ENCODE peak calls at places on chromosomes 12 and 14, in four cellular contexts. D, M, V and K are unnamed samples.

GRCh38 chr14:32197919-32198318 is 3.9 kb upstream of the RNU6-7 start:
- DNase-seq in D (no peak), M (no peak), V (no peak), K (no peak)

GRCh38 chr12:88909510-88909909 is 329.2 kb upstream of the KITLG start:
- DNase-seq in D (no peak), M (no peak), V (no peak), K (no peak)

GRCh38 chr12:95790912-95791849 is 617 bp upstream of the NTN4 start:
- DNase-seq in D (no peak), M (no peak), V (no peak), K (no peak)

GRCh38 chr12:115963030-115963480 is 314.4 kb downstream of the MED13L start:
- DNase-seq in D (no peak), M (no peak), V (no peak), K (no peak)

GRCh38 chr14:38731962-38732361 is 371.1 kb downstream of the SEC23A start:
- DNase-seq in D (no peak), M (no peak), V (no peak), K (no peak)

GRCh38 chr12:94955193-94955592 is 48.3 kb downstream of the NDUFA12 start:
- DNase-seq in D (no peak), M (no peak), V (no peak), K (no peak)

GRCh38 chr12:51171884-51172514 is 936 bp downstream of the TFCP2 start:
- DNase-seq in D (peak), M (peak), V (no peak), K (peak)

GRCh38 chr14:94051115-94051514 is 25.0 kb downstream of the OTUB2 start:
- DNase-seq in D (no peak), M (no peak), V (no peak), K (no peak)

GRCh38 chr14:74962493-74962892 is 7.1 kb upstream of the PGF start:
- DNase-seq in D (no peak), M (no peak), V (no peak), K (no peak)

GRCh38 chr12:52020539-52021336 is 14.0 kb downstream of the TAMALIN start:
- DNase-seq in D (peak), M (no peak), V (peak), K (peak)

GRCh38 chr14:49310298-49310697 is 275.9 kb downstream of the RPS29 start:
- DNase-seq in D (no peak), M (no peak), V (no peak), K (no peak)

GRCh38 chr14:26528415-26529182 is 69.2 kb downstream of the NOVA1 start:
- DNase-seq in D (no peak), M (no peak), V (no peak), K (no peak)

GRCh38 chr14:90368946-90369721 is 27.7 kb upstream of the CALM1 start:
- DNase-seq in D (peak), M (no peak), V (no peak), K (no peak)

GRCh38 chr14:34297786-34298520 is 164.1 kb downstream of the SPTSSA start:
- DNase-seq in D (peak), M (no peak), V (no peak), K (no peak)

GRCh38 chr14:69138189-69138535 is 14.8 kb downstream of the DCAF5 start:
- DNase-seq in D (no peak), M (no peak), V (no peak), K (no peak)

GRCh38 chr12:106582661-106583577 is at the start of gene RFX4:
- DNase-seq in D (no peak), M (no peak), V (no peak), K (no peak)

GRCh38 chr12:105659355-105660075 is 329.0 kb downstream of the C12orf75 start:
- DNase-seq in D (no peak), M (no peak), V (no peak), K (no peak)

GRCh38 chr12:75725505-75726120 is 214.2 kb upstream of the KRR1 start:
- DNase-seq in D (no peak), M (no peak), V (no peak), K (no peak)

GRCh38 chr12:132357623-132358186 is 28.3 kb upstream of the GALNT9 start:
- DNase-seq in D (no peak), M (no peak), V (no peak), K (no peak)

GRCh38 chr12:94458882-94459772 is 540 bp downstream of the CEP83 start:
- DNase-seq in D (peak), M (no peak), V (no peak), K (peak)

GRCh38 chr14:65412881-65413738 is 580 bp downstream of the FUT8 start:
- DNase-seq in D (peak), M (no peak), V (no peak), K (peak)

GRCh38 chr12:49331360-49332222 is 5.4 kb downstream of the C1QL4 start:
- DNase-seq in D (peak), M (no peak), V (no peak), K (peak)
- TF ChIP-seq BRCA1 in D (no peak), M (no peak), V (no peak), K (no peak)

DNA sequence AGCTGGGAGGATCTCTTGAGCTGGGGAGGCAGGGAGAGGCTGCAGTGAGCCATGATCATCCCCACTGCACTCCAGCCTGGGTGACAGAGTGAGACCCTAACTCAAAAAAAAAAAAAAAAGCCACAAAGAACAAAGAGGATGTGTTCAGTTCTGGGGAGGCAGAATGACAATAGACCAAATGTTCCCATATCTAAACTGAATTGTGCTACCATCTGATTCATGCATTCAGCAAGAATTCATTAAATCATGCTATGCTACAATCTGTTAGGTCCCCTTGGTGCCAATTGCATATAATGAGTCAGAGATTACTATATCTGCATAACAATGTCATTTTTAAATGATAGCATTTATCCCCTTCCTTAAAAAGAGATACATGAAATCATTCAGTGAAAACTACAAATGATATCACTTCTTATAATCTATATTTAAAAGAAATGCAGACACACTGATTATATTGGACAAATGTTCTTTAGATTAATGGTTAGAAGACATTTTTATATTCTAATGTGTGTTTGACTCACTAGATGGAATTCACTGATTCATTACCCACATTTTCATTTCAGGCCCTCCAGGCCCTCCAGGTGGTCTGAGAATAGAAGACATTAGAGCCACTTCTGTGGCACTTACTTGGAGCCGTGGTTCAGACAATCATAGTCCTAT is 207.6 kb upstream of the PDZRN4 start:
- DNase-seq in D (no peak), M (no peak), V (no peak), K (no peak)
- TF ChIP-seq BRCA1 in D (no peak), M (no peak), V (no peak), K (no peak)

DNA sequence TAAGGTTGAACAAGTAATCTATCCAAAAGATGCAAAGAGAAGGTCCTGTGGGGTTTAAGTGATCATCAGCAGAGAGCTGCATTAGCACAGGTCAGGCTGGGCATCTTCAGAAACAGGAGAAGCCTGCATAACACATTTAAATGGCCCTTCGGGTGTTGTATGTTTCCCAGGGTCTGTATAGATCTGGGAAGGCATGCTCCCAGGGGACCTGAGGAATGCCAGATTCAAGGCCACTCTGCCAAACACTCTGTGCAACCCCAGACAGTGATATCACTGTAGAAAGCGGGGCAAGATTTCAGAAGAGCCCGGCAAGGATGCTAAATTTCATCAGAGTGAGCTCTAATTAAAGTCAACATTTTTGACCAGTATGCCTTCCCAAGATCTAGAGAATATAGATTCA is 92.9 kb downstream of the ARMH4 start:
- DNase-seq in D (no peak), M (no peak), V (no peak), K (no peak)
- TF ChIP-seq BRCA1 in D (no peak), M (no peak), V (no peak), K (no peak)

GRCh38 chr12:53067993-53068770 is 11.0 kb downstream of the SPRYD3 start:
- DNase-seq in D (no peak), M (no peak), V (no peak), K (no peak)

GRCh38 chr12:53066594-53066978 is 12.6 kb downstream of the SPRYD3 start:
- DNase-seq in D (no peak), M (no peak), V (no peak), K (no peak)

GRCh38 chr12:53068811-53069585 is 10.2 kb downstream of the SPRYD3 start:
- DNase-seq in D (no peak), M (no peak), V (no peak), K (no peak)

GRCh38 chr12:53065975-53066593 is 13.1 kb downstream of the SPRYD3 start:
- DNase-seq in D (peak), M (no peak), V (no peak), K (peak)

DNA sequence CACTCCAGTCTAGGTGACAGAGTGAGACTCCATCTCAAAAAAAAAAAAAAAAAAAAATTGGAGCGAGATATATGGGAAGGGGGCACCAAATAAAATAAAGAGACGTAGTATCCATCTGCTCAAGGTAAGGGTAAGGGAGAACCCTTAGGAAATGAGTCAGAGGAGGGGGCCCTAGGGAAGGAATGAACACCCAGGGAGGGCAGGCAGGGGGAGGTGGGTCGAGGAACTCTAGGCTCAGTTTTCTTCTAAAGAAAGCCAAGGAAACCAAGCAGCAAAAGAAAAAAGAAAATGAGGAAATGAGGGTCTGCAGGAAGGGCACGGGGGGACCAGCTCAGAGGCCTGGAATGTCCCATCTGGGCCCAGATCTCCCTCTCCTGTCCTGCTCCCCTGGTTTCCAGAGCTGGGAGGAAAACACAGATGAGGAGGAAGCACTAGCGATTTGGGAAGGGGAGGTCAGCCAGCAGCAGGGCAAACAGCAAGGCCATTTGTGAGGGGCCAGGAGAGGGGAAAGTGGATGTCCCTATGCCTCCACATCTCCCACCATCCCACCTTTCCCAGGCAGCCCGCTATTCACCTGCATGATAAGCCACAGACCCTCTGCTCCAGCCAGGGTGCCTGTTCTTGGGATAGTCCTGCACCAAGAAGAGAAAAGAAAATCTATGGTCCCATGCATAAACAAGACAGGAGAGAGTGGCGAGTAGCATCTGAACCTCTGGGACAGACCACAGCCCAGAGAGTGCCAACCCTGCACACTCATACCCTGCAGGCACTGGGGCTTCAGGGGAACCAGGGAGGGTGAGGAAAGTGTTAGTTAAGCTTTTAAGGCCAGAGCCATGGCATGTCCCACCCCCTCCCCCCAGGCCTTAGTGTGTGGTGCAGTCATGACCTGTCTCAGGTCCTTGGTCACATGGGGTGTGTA is 11.9 kb downstream of the SPRYD3 start:
- DNase-seq in D (no peak), M (no peak), V (no peak), K (no peak)
- TF ChIP-seq BRCA1 in D (no peak), M (no peak), V (no peak), K (no peak)

DNA sequence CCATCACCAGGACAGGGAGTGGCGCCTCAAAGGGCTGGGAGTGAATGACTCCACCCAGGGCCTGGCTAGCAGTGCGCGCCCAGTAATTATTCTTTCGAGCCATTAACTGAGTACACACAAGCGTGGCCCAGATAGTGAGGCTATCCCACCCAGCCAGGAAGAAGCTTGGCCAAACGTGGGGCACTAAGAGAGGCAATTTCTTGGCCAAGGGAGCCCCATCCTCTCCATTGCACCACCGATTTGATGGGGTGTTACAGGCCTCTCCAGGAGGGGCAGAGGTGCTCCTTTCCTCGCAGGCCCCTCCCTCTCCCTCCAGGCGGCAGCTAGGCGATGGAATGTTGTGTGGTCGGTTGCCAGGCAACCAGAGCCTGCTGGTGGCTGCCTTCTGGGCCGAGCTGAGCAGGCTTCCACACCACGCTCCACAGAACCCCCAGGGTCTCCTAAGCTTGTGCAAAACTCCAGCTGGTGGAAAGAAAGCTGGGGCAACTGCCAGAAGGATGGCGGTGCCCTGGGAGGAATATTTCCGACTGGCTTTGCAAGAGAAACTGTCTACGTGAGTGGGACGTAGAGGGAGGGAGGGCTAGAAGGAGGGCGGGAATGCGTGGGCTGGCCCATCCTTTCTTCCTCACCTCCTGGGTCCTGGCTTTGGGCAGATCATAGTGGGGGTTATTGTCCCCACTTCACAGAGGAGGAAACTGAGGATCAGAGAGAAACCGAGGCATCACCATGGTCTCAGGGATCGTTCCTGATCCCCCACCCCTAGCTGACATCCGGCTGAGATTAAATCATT is at the start of gene CFAP73:
- DNase-seq in D (peak), M (no peak), V (peak), K (peak)
- TF ChIP-seq BRCA1 in D (no peak), M (no peak), V (no peak), K (no peak)